ENCODE peak calls at places on chromosomes 4 and X, in seven cellular contexts. One of them, this sample, is unnamed. For H3K36me3, the result is how much of the 10 kb centered on the place peaks cover.

GRCh38 chr4:65367306-65367705 is 303.0 kb downstream of the EPHA5 start:
- DNase-seq in breast epithelium: no peak
- DNase-seq in heart left ventricle: no peak
- DNase-seq in right lobe of liver: no peak
- DNase-seq in uterus: no peak
- DNase-seq in fibroblast of lung: peak
- DNase-seq in tibial artery: no peak
- DNase-seq in this sample: no peak

GRCh38 chrX:84729809-84730208 is 227.6 kb upstream of the HDX start:
- DNase-seq in breast epithelium: no peak
- DNase-seq in heart left ventricle: no peak
- DNase-seq in right lobe of liver: no peak
- DNase-seq in uterus: no peak
- DNase-seq in fibroblast of lung: peak
- DNase-seq in tibial artery: peak
- DNase-seq in this sample: no peak

GRCh38 chr4:104906274-104906673 is 240.4 kb upstream of the TET2 start:
- DNase-seq in breast epithelium: no peak
- DNase-seq in heart left ventricle: no peak
- DNase-seq in right lobe of liver: no peak
- DNase-seq in uterus: no peak
- DNase-seq in fibroblast of lung: no peak
- DNase-seq in tibial artery: no peak
- DNase-seq in this sample: no peak

GRCh38 chr4:139015948-139016451 is 419 bp downstream of the NOCT start:
- DNase-seq in breast epithelium: no peak
- DNase-seq in heart left ventricle: peak
- DNase-seq in right lobe of liver: peak
- DNase-seq in uterus: no peak
- DNase-seq in fibroblast of lung: peak
- DNase-seq in tibial artery: peak
- DNase-seq in this sample: peak

GRCh38 chrX:38275615-38276014 is 51.7 kb downstream of the RPGR start:
- DNase-seq in breast epithelium: no peak
- DNase-seq in heart left ventricle: no peak
- DNase-seq in right lobe of liver: no peak
- DNase-seq in uterus: no peak
- DNase-seq in fibroblast of lung: peak
- DNase-seq in tibial artery: no peak
- DNase-seq in this sample: no peak

GRCh38 chr4:87053064-87053693 is 118.4 kb downstream of the AFF1 start:
- DNase-seq in breast epithelium: no peak
- DNase-seq in heart left ventricle: no peak
- DNase-seq in right lobe of liver: no peak
- DNase-seq in uterus: no peak
- DNase-seq in fibroblast of lung: no peak
- DNase-seq in tibial artery: no peak
- DNase-seq in this sample: no peak

GRCh38 chr4:3366893-3367775 is 74.3 kb downstream of the RGS12 start:
- DNase-seq in breast epithelium: no peak
- DNase-seq in heart left ventricle: no peak
- DNase-seq in right lobe of liver: peak
- DNase-seq in uterus: no peak
- DNase-seq in fibroblast of lung: no peak
- DNase-seq in tibial artery: no peak
- DNase-seq in this sample: no peak

GRCh38 chr4:142293536-142293935 is 552.6 kb downstream of the INPP4B start:
- DNase-seq in breast epithelium: no peak
- DNase-seq in heart left ventricle: no peak
- DNase-seq in right lobe of liver: no peak
- DNase-seq in uterus: no peak
- DNase-seq in fibroblast of lung: peak
- DNase-seq in tibial artery: no peak
- DNase-seq in this sample: no peak

GRCh38 chrX:18877472-18877871 is 106.4 kb downstream of the PHKA2 start:
- DNase-seq in breast epithelium: no peak
- DNase-seq in heart left ventricle: no peak
- DNase-seq in right lobe of liver: no peak
- DNase-seq in uterus: no peak
- DNase-seq in fibroblast of lung: no peak
- DNase-seq in tibial artery: no peak
- DNase-seq in this sample: no peak

GRCh38 chr4:2811830-2812599 is 19.1 kb downstream of the SH3BP2 start:
- DNase-seq in breast epithelium: no peak
- DNase-seq in heart left ventricle: peak
- DNase-seq in right lobe of liver: peak
- DNase-seq in uterus: no peak
- DNase-seq in fibroblast of lung: peak
- DNase-seq in tibial artery: peak
- DNase-seq in this sample: peak

GRCh38 chrX:131734621-131735020 is 190.7 kb downstream of the OR13H1 start:
- DNase-seq in breast epithelium: no peak
- DNase-seq in heart left ventricle: no peak
- DNase-seq in right lobe of liver: no peak
- DNase-seq in uterus: peak
- DNase-seq in fibroblast of lung: peak
- DNase-seq in tibial artery: no peak
- DNase-seq in this sample: no peak

GRCh38 chr4:73139991-73140390 is 70.5 kb upstream of the COX18 start:
- DNase-seq in breast epithelium: no peak
- DNase-seq in heart left ventricle: no peak
- DNase-seq in right lobe of liver: no peak
- DNase-seq in uterus: no peak
- DNase-seq in fibroblast of lung: peak
- DNase-seq in tibial artery: no peak
- DNase-seq in this sample: no peak

DNA sequence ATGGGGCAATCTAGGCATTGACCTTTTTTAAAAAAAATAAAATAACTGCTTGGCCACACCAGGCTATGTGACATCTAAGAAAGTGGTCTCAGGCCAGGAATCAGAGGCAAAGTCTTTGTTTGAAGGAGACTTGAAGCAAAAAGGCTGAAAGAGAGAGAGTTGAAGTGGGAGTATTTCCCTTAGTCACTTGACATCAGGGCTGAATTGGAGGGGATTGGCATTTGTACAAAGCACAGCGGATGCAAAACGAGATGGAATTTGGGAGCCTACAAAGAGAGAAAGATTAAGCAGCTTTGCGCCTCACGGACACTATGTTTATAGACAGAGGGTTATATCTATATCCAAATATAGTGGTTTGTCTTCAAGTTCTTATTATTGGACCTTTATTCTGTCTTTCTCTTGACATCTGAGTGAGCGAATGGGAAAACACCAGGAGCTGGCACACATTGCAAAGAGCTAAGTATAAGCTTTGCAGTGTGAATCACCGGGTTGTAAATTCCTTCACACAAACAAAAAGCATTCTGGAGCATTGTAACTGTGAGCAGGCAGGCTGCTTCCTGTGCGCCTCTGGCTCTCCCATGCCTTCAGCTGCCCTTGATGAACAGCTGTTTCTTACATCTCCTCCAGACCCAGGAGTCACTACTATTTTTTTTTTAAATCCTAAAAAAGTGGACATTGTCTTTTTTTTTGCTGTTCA is 500.2 kb downstream of the STIM2 start:
- DNase-seq in breast epithelium: no peak
- DNase-seq in heart left ventricle: peak
- DNase-seq in right lobe of liver: no peak
- DNase-seq in uterus: no peak
- DNase-seq in fibroblast of lung: peak
- DNase-seq in tibial artery: no peak
- DNase-seq in this sample: no peak
- TF ChIP-seq CTCF in breast epithelium: no peak
- TF ChIP-seq CTCF in heart left ventricle: no peak
- TF ChIP-seq CTCF in right lobe of liver: no peak
- TF ChIP-seq CTCF in uterus: no peak
- TF ChIP-seq CTCF in fibroblast of lung: no peak
- TF ChIP-seq CTCF in tibial artery: no peak
- TF ChIP-seq CTCF in this sample: no peak

DNA sequence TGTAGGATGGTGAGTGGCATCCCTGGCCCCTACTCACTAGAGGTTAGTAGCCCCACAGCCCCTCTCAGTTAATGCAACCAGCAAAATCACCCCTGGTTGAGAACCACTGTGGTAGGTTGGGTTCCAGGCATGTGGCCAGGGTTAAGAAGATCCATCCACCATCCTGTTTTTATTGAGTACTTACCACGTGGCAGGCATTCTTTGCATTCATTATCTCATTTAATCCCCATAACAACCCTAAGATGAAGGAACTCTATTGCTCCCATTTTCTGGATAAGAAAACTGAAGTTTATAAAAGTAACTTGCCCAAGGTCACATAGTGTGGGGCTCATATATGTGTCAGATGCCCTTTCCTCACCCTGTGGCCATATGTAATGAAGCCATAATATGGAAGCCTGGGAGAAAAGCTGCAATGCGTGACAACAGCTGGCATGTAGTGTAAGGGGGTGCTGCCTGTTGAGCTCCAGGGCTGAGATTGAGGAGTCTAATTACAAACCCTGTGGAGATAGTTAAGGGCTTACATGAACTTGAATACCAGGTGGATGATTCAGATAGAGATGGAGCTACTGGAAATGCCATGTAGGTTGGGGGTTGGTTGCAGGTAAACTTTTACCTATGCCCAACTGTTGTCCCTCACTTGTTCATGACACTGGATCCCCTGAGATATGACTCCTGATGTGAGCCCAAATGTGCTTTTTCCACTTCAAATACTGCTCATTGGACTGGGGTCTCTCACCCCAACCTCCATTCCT is 100.2 kb upstream of the PGRMC2 start:
- DNase-seq in breast epithelium: no peak
- DNase-seq in heart left ventricle: no peak
- DNase-seq in right lobe of liver: no peak
- DNase-seq in uterus: no peak
- DNase-seq in fibroblast of lung: peak
- DNase-seq in tibial artery: no peak
- DNase-seq in this sample: no peak
- H3K27ac ChIP-seq in breast epithelium: peak
- H3K27ac ChIP-seq in heart left ventricle: peak
- H3K27ac ChIP-seq in right lobe of liver: peak
- H3K27ac ChIP-seq in uterus: peak
- H3K27ac ChIP-seq in fibroblast of lung: peak
- H3K27ac ChIP-seq in tibial artery: peak
- H3K27ac ChIP-seq in this sample: peak

GRCh38 chr4:67580577-67580976 is 22.1 kb downstream of the STAP1 start:
- DNase-seq in breast epithelium: no peak
- DNase-seq in heart left ventricle: no peak
- DNase-seq in right lobe of liver: no peak
- DNase-seq in uterus: no peak
- DNase-seq in fibroblast of lung: no peak
- DNase-seq in tibial artery: no peak
- DNase-seq in this sample: no peak
- H3K36me3 ChIP-seq in breast epithelium: under half
- H3K36me3 ChIP-seq in heart left ventricle: under half
- H3K36me3 ChIP-seq in right lobe of liver: under half
- H3K36me3 ChIP-seq in uterus: under half
- H3K36me3 ChIP-seq in fibroblast of lung: under half
- H3K36me3 ChIP-seq in tibial artery: under half
- H3K36me3 ChIP-seq in this sample: under half

GRCh38 chr4:141158219-141158618 is 24.9 kb upstream of the RNF150 start:
- DNase-seq in breast epithelium: no peak
- DNase-seq in heart left ventricle: no peak
- DNase-seq in right lobe of liver: no peak
- DNase-seq in uterus: no peak
- DNase-seq in fibroblast of lung: peak
- DNase-seq in tibial artery: no peak
- DNase-seq in this sample: no peak
- TF ChIP-seq CTCF in breast epithelium: peak
- TF ChIP-seq CTCF in heart left ventricle: peak
- TF ChIP-seq CTCF in right lobe of liver: peak
- TF ChIP-seq CTCF in uterus: peak
- TF ChIP-seq CTCF in fibroblast of lung: no peak
- TF ChIP-seq CTCF in tibial artery: peak
- TF ChIP-seq CTCF in this sample: peak

GRCh38 chr4:153661915-153662314 is 22.2 kb upstream of the TLR2 start:
- DNase-seq in breast epithelium: no peak
- DNase-seq in heart left ventricle: no peak
- DNase-seq in right lobe of liver: no peak
- DNase-seq in uterus: no peak
- DNase-seq in fibroblast of lung: no peak
- DNase-seq in tibial artery: no peak
- DNase-seq in this sample: no peak
- H3K27ac ChIP-seq in breast epithelium: peak
- H3K27ac ChIP-seq in heart left ventricle: no peak
- H3K27ac ChIP-seq in right lobe of liver: no peak
- H3K27ac ChIP-seq in uterus: no peak
- H3K27ac ChIP-seq in fibroblast of lung: no peak
- H3K27ac ChIP-seq in tibial artery: peak
- H3K27ac ChIP-seq in this sample: peak

This sample was measured in left ventricle myocardium inferior.